ENCODE peak calls at places on chromosome 22, in nine cellular contexts. C is COR-L47; E is GM23338; T is T-cell; M is NCI-H1694; G is cardiac muscle cell; D is HCEC 1CT; B is stimulated activated CD8-positive, alpha-beta memory T cell treated with anti-CD3 and anti-CD28 coated beads, Interleukin-15, amount 100 ng/mL, for 4 hours; W is AG09319. A is an unnamed sample.

GRCh38 chr22:17729561-17729960 is 44.7 kb downstream of the BID start:
- DNase-seq in G (no peak), E (no peak), C (no peak), W (no peak), T (no peak), D (no peak), B (no peak), M (no peak), A (no peak)

GRCh38 chr22:28799125-28799833 is 1.1 kb downstream of the XBP1 start:
- DNase-seq in W (peak; percentile 92), T (no peak), C (peak; percentile 35), M (no peak), D (peak; percentile 90), G (peak; percentile 95), E (peak; percentile 36), B (no peak), A (peak; percentile 51)

GRCh38 chr22:41469218-41469851 is 418 bp downstream of the ACO2 start:
- DNase-seq in C (no peak), G (peak; percentile 3), D (no peak), T (no peak), W (no peak), B (no peak), E (peak; percentile 77), M (no peak), A (no peak)

GRCh38 chr22:39457546-39458442 is 982 bp downstream of the MGAT3 start:
- DNase-seq in B (no peak), T (no peak), E (no peak), G (no peak), D (no peak), C (no peak), M (no peak), W (no peak), A (no peak)

GRCh38 chr22:39725351-39726035 is 154.9 kb downstream of the CACNA1I start:
- DNase-seq in T (no peak), B (no peak), W (no peak), C (no peak), E (no peak), G (no peak), M (no peak), D (no peak), A (no peak)

GRCh38 chr22:28027453-28028448 is 108.7 kb upstream of the PITPNB start:
- DNase-seq in B (no peak), T (no peak), W (no peak), D (no peak), M (no peak), G (peak; percentile 41), E (no peak), C (no peak), A (no peak)

GRCh38 chr22:32080904-32081303 is 37.8 kb downstream of the SLC5A1 start:
- DNase-seq in C (peak; percentile 57), M (peak; percentile 59), B (no peak), T (no peak), E (peak; percentile 84), G (peak; percentile 77), D (peak; percentile 65), W (peak; percentile 18), A (peak; percentile 25)

GRCh38 chr22:42994917-42995562 is 19.9 kb downstream of the PACSIN2 start:
- DNase-seq in M (no peak), D (peak; percentile 90), B (no peak), C (no peak), T (no peak), W (peak; percentile 82), G (peak; percentile 96), E (no peak), A (peak; percentile 78)

GRCh38 chr22:40055143-40055926 is 60.6 kb downstream of the FAM83F start:
- DNase-seq in B (no peak), M (no peak), E (no peak), G (no peak), C (no peak), W (no peak), T (no peak), D (no peak), A (no peak)

GRCh38 chr22:47102081-47102480 is 339.6 kb downstream of the TBC1D22A start:
- DNase-seq in D (no peak), C (no peak), G (no peak), B (no peak), T (no peak), W (no peak), E (no peak), M (no peak), A (no peak)

GRCh38 chr22:23287136-23288095 is 107.1 kb downstream of the BCR start:
- DNase-seq in M (no peak), T (no peak), G (no peak), D (no peak), C (no peak), B (no peak), W (no peak), E (no peak), A (no peak)

GRCh38 chr22:17570851-17571631 is 7.7 kb downstream of the SLC25A18 start:
- DNase-seq in W (no peak), B (no peak), T (no peak), G (peak; percentile 97), C (no peak), M (no peak), E (no peak), D (peak; percentile 69), A (no peak)

GRCh38 chr22:28894320-28894719 is 10.9 kb downstream of the ZNRF3 start:
- DNase-seq in T (no peak), E (no peak), G (no peak), D (no peak), W (no peak), M (peak; percentile 53), C (peak; percentile 18), B (no peak), A (no peak)

A was measured in Panc1.